ENCODE peak calls at places on chromosomes 13 and 19, in five cellular contexts. N, S, O, H and D are unnamed samples.

GRCh38 chr13:20129076-20129475 is 31.8 kb downstream of the GJA3 start:
- DNase-seq in S (no peak), O (no peak), H (no peak), N (no peak), D (no peak)

GRCh38 chr13:97548736-97549135 is 114.8 kb downstream of the RAP2A start:
- DNase-seq in S (no peak), O (no peak), H (no peak), N (no peak), D (no peak)

GRCh38 chr13:106595623-106596022 is 27.7 kb upstream of the ARGLU1 start:
- DNase-seq in O (no peak), N (no peak), H (no peak), S (no peak), D (no peak)

GRCh38 chr13:110640591-110641029 is 25.3 kb downstream of the NAXD start:
- DNase-seq in S (no peak), O (peak; percentile 68), N (no peak), H (no peak), D (no peak)

GRCh38 chr19:2974342-2974932 is 2.9 kb upstream of the TLE6 start:
- DNase-seq in S (no peak), O (no peak), H (no peak), N (no peak), D (no peak)

GRCh38 chr13:81017525-81018152 is 676.7 kb upstream of the SPRY2 start:
- DNase-seq in H (no peak), S (no peak), O (peak; percentile 44), N (peak; percentile 81), D (no peak)

GRCh38 chr19:12796146-12797071 is 5.1 kb downstream of the JUNB start:
- DNase-seq in S (no peak), O (peak; percentile 77), N (peak; percentile 96), H (no peak), D (peak; percentile 66)

GRCh38 chr13:105464249-105464648 is 1071.2 kb downstream of the EFNB2 start:
- DNase-seq in S (no peak), N (no peak), O (no peak), H (no peak), D (no peak)

GRCh38 chr13:57629391-57629804 is 2.1 kb upstream of the PCDH17 start:
- DNase-seq in O (peak; percentile 32), S (peak; percentile 49), H (no peak), N (peak; percentile 11), D (no peak)

GRCh38 chr13:30409911-30410704 is 12.2 kb upstream of the UBE2L5 start:
- DNase-seq in S (no peak), N (no peak), O (no peak), H (no peak), D (no peak)

GRCh38 chr13:101925731-101926130 is 473.3 kb downstream of the ITGBL1 start:
- DNase-seq in S (no peak), H (no peak), N (no peak), O (no peak), D (no peak)

GRCh38 chr19:43798546-43799409 is 3.5 kb downstream of the LYPD5 start:
- DNase-seq in H (no peak), N (peak; percentile 92), S (peak; percentile 71), O (peak; percentile 65), D (peak; percentile 74)

GRCh38 chr13:89267734-89268133 is 1596.6 kb downstream of the SLITRK5 start:
- DNase-seq in N (no peak), S (no peak), H (no peak), O (no peak), D (no peak)

GRCh38 chr13:76720416-76720815 is 165.8 kb downstream of the KCTD12 start:
- DNase-seq in O (no peak), S (no peak), N (no peak), H (no peak), D (no peak)

GRCh38 chr13:76722782-76723181 is 163.4 kb downstream of the KCTD12 start:
- DNase-seq in N (no peak), H (no peak), O (no peak), S (no peak), D (no peak)

GRCh38 chr13:76720827-76721226 is 165.4 kb downstream of the KCTD12 start:
- DNase-seq in O (no peak), H (no peak), S (no peak), N (no peak), D (no peak)

GRCh38 chr13:76725211-76725610 is 161.0 kb downstream of the KCTD12 start:
- DNase-seq in S (no peak), H (no peak), O (no peak), N (no peak), D (no peak)

DNA sequence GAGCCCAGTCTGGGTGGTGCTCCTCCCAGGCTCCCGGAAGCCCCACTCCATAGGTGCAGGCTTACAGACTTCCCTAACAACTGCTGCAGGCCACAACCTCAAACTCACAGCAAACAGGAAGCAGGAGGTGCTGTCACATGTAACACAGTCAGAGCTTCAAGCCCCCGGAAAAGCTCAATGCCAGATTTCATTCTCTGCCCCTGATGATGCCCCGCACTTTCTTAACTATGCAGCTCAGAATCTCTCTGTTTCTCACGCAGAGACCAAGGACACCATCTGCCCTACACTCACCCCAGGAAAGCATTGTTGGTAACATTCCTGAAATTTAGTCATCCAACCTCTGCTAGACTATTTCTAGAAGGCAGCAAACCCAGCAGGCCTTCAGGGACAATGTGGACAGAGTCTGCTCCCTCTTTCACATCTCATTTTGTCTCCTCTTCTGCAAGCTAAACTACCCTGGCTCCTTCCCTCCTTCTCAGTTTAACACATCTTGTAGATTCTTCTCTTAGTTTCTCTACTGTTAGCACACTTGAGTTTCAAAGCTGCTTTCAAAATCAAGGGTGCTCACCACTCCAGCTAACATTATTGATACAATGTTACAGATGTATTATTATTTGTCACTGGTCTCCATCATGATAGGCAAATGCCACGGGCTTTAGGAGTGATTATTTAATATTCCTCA is 162.5 kb downstream of the KCTD12 start:
- DNase-seq in S (no peak), N (peak; percentile 47), H (no peak), O (no peak), D (no peak)
- TF ChIP-seq POLR2AphosphoS5 in S (no peak), N (no peak), H (no peak), O (no peak), D (no peak)

DNA sequence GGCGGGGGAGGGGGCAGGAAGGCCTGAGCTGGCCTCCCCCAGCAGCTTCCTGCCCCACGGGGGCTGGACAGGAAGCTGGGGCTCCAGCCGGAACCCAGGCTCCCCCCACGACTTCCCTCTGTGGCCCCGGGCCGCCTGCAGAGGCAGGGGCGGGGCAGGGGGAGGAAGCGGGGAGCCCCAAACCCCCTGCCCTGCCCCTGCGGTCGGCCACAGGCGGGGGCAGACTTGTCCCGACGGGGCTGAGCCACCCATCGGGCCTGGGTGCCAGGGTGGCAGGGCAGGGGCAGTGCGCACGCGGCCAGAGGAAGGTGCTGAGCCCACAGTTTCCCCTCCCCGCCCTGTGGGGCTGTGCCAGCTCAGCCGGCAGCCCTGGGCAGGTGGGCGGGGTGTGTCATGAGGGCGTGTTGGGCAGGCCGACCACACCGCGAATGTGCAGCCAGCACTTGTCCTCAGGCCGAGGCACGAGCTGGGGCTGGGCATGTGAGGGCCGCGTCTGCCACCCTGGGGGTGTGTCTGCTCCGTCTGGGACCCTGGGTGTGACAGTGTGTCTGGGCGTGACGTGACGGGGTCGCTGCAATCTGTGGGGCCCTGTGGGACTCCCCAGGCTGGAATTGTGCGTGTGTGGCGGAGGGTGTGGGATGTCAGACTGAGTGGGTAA is 17.7 kb downstream of the CCDC97 start:
- DNase-seq in H (no peak), N (peak; percentile 67), O (peak; percentile 44), S (peak; percentile 78), D (peak; percentile 68)
- TF ChIP-seq POLR2AphosphoS5 in H (peak; percentile 40), N (no peak), O (no peak), S (peak; percentile 2), D (peak; percentile 32)

GRCh38 chr19:6020166-6020967 is 42.4 kb upstream of the RANBP3 start:
- DNase-seq in S (no peak), H (no peak), N (no peak), O (peak; percentile 8), D (peak; percentile 69)
- TF ChIP-seq POLR2AphosphoS5 in S (no peak), H (no peak), N (no peak), O (no peak), D (peak; percentile 84)

GRCh38 chr19:55636723-55637122 is 4.1 kb upstream of the ZNF580 start:
- DNase-seq in N (no peak), S (no peak), O (no peak), H (no peak), D (no peak)

GRCh38 chr19:55635334-55635717 is 5.5 kb upstream of the ZNF580 start:
- DNase-seq in O (no peak), N (no peak), H (no peak), S (no peak), D (no peak)

GRCh38 chr19:55635856-55636440 is 4.9 kb upstream of the ZNF580 start:
- DNase-seq in H (no peak), O (peak; percentile 1), N (no peak), S (no peak), D (no peak)

GRCh38 chr19:55638864-55639359 is 1.9 kb upstream of the ZNF580 start:
- DNase-seq in H (no peak), O (peak; percentile 52), N (peak; percentile 81), S (no peak), D (no peak)

DNA sequence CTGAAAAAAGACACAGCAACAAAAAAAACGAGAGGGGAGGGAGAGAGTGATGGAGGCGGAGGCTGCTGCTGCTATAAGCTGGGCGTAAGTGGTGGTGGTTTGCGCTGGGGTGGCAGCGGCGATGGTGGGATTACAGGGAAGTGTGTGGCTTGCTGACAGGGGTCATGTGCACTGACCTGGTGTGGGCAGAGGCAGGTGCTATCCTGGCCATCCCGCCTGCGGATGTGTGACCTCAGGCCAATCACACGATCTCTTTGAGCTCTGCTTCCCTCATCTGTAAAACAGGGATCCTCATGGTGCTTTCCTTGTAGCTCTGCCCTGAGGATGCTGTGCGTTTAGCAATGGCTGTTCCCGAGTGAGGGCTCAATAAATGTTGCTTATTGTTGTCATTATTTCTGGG is 3.3 kb upstream of the ZNF580 start:
- DNase-seq in H (no peak), O (peak; percentile 1), N (no peak), S (no peak), D (no peak)
- TF ChIP-seq POLR2AphosphoS5 in H (no peak), O (no peak), N (no peak), S (no peak), D (no peak)

GRCh38 chr19:48445256-48445605 is 552 bp upstream of the GRWD1 start:
- DNase-seq in N (peak; percentile 84), H (no peak), O (peak; percentile 90), S (no peak), D (peak; percentile 41)
- TF ChIP-seq POLR2AphosphoS5 in N (no peak), H (no peak), O (peak; percentile 54), S (no peak), D (no peak)

DNA sequence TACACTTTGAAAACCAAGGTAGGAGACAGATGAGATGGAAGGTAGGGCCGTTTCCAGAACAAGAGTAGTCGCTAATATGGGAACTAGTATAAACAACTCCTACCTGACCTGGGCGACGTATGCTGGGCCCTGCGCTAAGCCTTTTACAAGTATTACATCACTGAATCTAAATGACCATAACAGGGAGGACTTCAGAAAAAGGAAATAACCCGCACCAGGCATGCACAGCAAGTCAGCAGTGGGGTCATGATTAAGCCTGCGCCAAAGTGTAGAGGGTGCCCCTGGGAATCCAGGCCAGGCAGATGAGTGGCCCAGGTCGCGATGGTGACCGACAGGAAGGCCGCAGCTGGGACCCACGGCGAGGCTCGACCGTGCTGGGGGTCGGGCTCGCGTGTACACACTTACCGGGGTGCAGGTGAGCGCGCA is 597 bp downstream of the ATP13A1 start:
- DNase-seq in S (no peak), H (no peak), N (no peak), O (no peak), D (no peak)
- TF ChIP-seq POLR2AphosphoS5 in S (no peak), H (no peak), N (no peak), O (no peak), D (no peak)